ENCODE peak calls at places on chromosomes 16 and 17, in nine cellular contexts. E is AG09309, O is HAP-1, L is testis, I is right lobe of liver, N is fibroblast of lung, P is HL-60, C is fibroblast of mammary gland, S is esophagus squamous epithelium. D is an unnamed sample.

GRCh38 chr17:81328925-81329278 is 33.8 kb upstream of the SLC38A10 start:
- DNase-seq in E (no peak), O (no peak), L (no peak), I (no peak), N (peak), P (no peak), C (no peak), S (no peak), D (no peak)

GRCh38 chr16:4682616-4683254 is 10.6 kb upstream of the NUDT16L1 start:
- DNase-seq in E (no peak), O (peak), L (no peak), I (no peak), N (peak), P (peak), C (peak), S (no peak), D (peak)

GRCh38 chr17:57732062-57732461 is 13.0 kb downstream of the CCDC182 start:
- DNase-seq in E (no peak), O (no peak), L (peak), I (peak), N (no peak), P (no peak), C (no peak), S (no peak), D (no peak)

GRCh38 chr16:35102780-35103403 is 1643.5 kb downstream of the TP53TG3F start:
- DNase-seq in E (no peak), O (no peak), L (peak), I (no peak), N (no peak), P (no peak), C (no peak), S (no peak), D (peak)

GRCh38 chr17:50141750-50142119 is 8.7 kb downstream of the PPP1R9B start:
- DNase-seq in E (no peak), O (no peak), L (no peak), I (peak), N (no peak), P (no peak), C (no peak), S (no peak), D (no peak)

GRCh38 chr17:66542967-66543525 is 240.6 kb downstream of the PRKCA start:
- DNase-seq in E (no peak), O (peak), L (no peak), I (no peak), N (peak), P (no peak), C (peak), S (no peak), D (no peak)

GRCh38 chr17:61335105-61335844 is 64.4 kb upstream of the TBX2 start:
- DNase-seq in E (no peak), O (no peak), L (no peak), I (no peak), N (peak), P (no peak), C (peak), S (no peak), D (no peak)

GRCh38 chr17:42585353-42585752 is 7.8 kb upstream of the PSMC3IP start:
- DNase-seq in E (no peak), O (no peak), L (no peak), I (no peak), N (no peak), P (no peak), C (no peak), S (no peak), D (no peak)

GRCh38 chr16:50742521-50743150 is 750 bp downstream of the CYLD start:
- DNase-seq in E (no peak), O (no peak), L (no peak), I (no peak), N (peak), P (no peak), C (peak), S (no peak), D (no peak)

GRCh38 chr17:44314869-44315661 is 6.7 kb downstream of the RUNDC3A start:
- DNase-seq in E (no peak), O (peak), L (peak), I (no peak), N (no peak), P (no peak), C (no peak), S (no peak), D (peak)

GRCh38 chr16:79573881-79574280 is 26.7 kb downstream of the MAF start:
- DNase-seq in E (no peak), O (no peak), L (no peak), I (no peak), N (no peak), P (no peak), C (no peak), S (no peak), D (no peak)

GRCh38 chr17:14310584-14310983 is 9.7 kb downstream of the HS3ST3B1 start:
- DNase-seq in E (no peak), O (no peak), L (no peak), I (no peak), N (no peak), P (no peak), C (peak), S (no peak), D (no peak)

GRCh38 chr17:73316919-73317505 is 5.2 kb upstream of the CDC42EP4 start:
- DNase-seq in E (no peak), O (no peak), L (no peak), I (no peak), N (peak), P (no peak), C (peak), S (no peak), D (no peak)

DNA sequence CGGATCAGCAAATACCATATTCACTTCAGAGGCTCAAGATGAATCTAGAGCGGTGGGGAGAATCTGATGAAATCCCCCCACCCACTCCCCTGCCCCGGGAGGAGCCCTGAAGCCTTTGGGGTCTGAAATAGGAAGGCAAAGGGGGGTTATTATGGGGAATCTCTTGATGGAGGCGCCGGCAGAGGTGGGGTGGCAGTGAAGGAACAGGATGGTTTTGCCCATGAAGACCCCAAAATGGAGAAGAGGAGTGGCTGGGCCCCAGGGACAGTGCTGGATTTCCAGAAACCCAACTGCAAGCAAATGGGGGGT is 637 bp downstream of the WNT3 start:
- DNase-seq in E (no peak), O (no peak), L (no peak), I (no peak), N (no peak), P (no peak), C (no peak), S (no peak), D (no peak)
- H3K4me3 ChIP-seq in E (no peak), O (no peak), L (no peak), I (no peak), N (no peak), P (no peak), C (no peak), S (no peak), D (no peak)

GRCh38 chr17:27985306-27985705 is 57.2 kb upstream of the NLK start:
- DNase-seq in E (no peak), O (no peak), L (no peak), I (no peak), N (no peak), P (no peak), C (no peak), S (no peak), D (no peak)

GRCh38 chr17:27985736-27986394 is 56.6 kb upstream of the NLK start:
- DNase-seq in E (no peak), O (no peak), L (no peak), I (no peak), N (no peak), P (no peak), C (no peak), S (no peak), D (no peak)

GRCh38 chr17:27983853-27984252 is 58.6 kb upstream of the NLK start:
- DNase-seq in E (no peak), O (no peak), L (no peak), I (no peak), N (no peak), P (no peak), C (no peak), S (no peak), D (no peak)

GRCh38 chr17:27984816-27985215 is 57.7 kb upstream of the NLK start:
- DNase-seq in E (no peak), O (no peak), L (no peak), I (no peak), N (no peak), P (no peak), C (no peak), S (no peak), D (no peak)

DNA sequence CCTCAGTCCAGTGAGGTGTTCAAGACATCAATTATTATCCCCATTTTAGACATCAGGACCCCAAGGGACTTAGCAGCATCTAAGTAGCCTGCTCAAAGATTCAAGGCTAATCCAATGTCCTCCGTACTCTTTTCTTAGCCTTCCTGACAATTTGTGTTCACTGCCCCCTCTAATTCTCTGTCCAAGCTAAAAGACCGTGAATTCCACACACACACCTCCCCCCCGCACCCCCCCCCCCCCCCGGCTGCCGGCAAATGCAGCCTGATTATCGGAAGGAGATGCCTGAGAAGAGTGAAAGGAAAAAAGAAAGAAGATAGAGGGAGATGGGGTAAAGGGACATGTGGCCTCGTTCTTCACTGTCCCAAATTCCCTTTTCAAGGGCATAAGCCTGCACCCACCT is 58.1 kb upstream of the NLK start:
- DNase-seq in E (no peak), O (no peak), L (no peak), I (no peak), N (no peak), P (no peak), C (no peak), S (no peak), D (no peak)
- H3K4me3 ChIP-seq in E (no peak), O (no peak), L (no peak), I (no peak), N (no peak), P (no peak), C (no peak), S (no peak), D (no peak)

DNA sequence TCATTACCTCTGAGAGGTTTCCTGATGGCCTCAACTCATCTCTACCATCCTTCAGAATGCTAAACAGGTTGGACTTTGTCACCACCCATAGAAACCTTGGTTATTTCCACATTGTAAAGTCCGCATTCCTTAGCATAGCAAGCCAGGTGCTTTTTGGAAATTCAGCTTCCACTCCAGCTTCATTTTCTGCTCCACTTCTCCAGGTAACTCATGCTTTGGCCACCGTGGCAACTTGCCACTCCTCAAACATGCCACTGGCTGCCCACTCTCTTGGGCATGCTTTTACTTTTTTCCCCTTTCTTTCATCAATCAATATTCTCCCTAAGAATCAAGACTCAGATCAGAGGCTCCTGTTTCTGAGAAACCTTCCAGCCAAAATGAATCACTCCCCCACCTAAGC is 203.3 kb downstream of the CA10 start:
- DNase-seq in E (no peak), O (no peak), L (no peak), I (no peak), N (no peak), P (no peak), C (no peak), S (no peak), D (no peak)
- H3K4me3 ChIP-seq in E (no peak), O (no peak), L (no peak), I (no peak), N (no peak), P (no peak), C (no peak), S (no peak), D (no peak)

DNA sequence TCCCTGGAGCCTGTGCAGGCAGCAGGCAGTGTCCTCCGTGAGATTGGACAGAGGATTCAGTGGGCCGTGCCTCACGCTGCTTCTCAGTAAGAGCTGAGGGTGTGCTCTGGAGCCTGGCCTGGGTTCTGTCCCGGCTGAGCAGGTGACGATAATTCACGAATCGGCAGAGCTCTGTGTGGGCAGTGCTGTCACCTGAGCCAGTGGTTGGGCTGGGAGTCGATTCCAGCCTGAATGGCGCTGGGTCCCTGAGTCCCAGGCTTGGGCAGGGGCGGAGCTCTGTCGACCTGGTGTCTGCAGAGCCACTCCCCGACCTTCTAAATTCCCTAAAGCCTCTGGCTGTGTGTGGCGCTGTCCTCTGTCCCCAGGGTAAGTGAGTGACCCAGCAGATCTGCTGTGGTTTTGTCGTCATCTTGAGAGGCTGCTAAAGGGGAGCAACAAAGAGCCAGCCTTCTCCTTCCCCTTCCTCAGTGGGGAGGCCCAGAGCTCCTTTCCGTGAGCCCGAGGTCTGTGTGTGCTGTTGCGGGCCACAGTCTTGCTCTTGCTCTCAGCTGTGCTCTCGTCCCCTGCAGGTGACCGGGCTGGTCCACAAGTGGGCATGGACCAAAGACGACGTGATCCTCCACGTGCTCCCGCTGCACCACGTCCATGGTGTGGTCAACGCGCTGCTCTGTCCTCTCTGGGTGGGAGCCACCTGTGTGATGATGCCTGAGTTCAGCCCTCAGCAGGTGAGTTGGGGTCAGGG is 8.6 kb downstream of the ACSF3 start:
- DNase-seq in E (no peak), O (no peak), L (no peak), I (peak), N (no peak), P (no peak), C (no peak), S (no peak), D (no peak)
- H3K4me3 ChIP-seq in E (no peak), O (no peak), L (no peak), I (no peak), N (no peak), P (no peak), C (no peak), S (no peak), D (no peak)

GRCh38 chr16:30371248-30371816 is 1.0 kb upstream of the TBC1D10B start:
- DNase-seq in E (no peak), O (no peak), L (no peak), I (no peak), N (no peak), P (no peak), C (no peak), S (no peak), D (no peak)
- H3K4me3 ChIP-seq in E (peak), O (peak), L (peak), I (peak), N (peak), P (peak), C (peak), S (peak), D (peak)

GRCh38 chr16:57061084-57061905 is 31.1 kb upstream of the CPNE2 start:
- DNase-seq in E (no peak), O (no peak), L (peak), I (peak), N (peak), P (no peak), C (peak), S (no peak), D (no peak)
- H3K4me3 ChIP-seq in E (no peak), O (no peak), L (no peak), I (no peak), N (no peak), P (no peak), C (no peak), S (no peak), D (no peak)

GRCh38 chr16:27242398-27242797 is 26.2 kb downstream of the NSMCE1 start:
- DNase-seq in E (no peak), O (no peak), L (no peak), I (no peak), N (no peak), P (no peak), C (no peak), S (no peak), D (no peak)

GRCh38 chr16:27244363-27244755 is 24.2 kb downstream of the NSMCE1 start:
- DNase-seq in E (no peak), O (no peak), L (peak), I (no peak), N (no peak), P (no peak), C (no peak), S (no peak), D (no peak)

GRCh38 chr16:27241658-27242057 is 26.9 kb downstream of the NSMCE1 start:
- DNase-seq in E (no peak), O (no peak), L (peak), I (no peak), N (no peak), P (no peak), C (no peak), S (no peak), D (no peak)

GRCh38 chr16:27243725-27244362 is 24.7 kb downstream of the NSMCE1 start:
- DNase-seq in E (no peak), O (no peak), L (peak), I (no peak), N (no peak), P (no peak), C (no peak), S (no peak), D (no peak)

DNA sequence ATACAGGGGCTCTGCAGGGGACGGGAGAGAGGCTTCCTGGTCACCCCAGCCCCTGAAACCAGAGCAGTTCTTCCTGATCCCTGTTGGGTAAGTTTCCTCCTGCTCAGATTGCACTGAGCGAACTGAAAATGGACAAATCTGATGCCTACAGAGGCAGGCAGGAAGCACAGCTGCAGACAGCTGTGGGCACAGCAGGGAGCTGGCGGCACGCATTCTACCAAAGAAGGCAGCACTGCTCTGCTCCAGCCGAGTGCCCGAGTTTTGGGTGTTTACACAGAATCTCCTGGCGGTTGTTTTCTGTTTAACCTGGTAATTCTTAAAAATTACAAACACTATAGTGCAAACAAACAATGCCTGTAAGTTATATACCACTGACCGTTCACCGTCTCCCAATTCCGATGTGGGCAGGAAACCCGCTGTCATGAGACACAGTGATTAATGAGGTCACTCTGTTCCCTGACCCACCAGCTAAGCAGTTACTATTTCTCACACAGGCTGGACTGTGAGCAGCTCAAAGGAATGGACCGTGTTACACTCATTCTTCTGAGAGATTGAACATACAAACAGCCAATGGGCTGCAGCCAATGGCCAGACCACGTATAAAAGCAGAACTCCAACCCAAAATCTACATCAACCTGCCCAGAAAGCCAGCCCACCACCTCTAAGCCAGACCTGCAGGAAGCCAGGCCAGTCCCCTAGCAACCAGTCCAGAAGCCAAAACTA is 25.5 kb downstream of the NSMCE1 start:
- DNase-seq in E (peak), O (no peak), L (peak), I (no peak), N (peak), P (no peak), C (peak), S (no peak), D (no peak)
- H3K4me3 ChIP-seq in E (peak), O (no peak), L (no peak), I (no peak), N (peak), P (no peak), C (no peak), S (peak), D (no peak)

DNA sequence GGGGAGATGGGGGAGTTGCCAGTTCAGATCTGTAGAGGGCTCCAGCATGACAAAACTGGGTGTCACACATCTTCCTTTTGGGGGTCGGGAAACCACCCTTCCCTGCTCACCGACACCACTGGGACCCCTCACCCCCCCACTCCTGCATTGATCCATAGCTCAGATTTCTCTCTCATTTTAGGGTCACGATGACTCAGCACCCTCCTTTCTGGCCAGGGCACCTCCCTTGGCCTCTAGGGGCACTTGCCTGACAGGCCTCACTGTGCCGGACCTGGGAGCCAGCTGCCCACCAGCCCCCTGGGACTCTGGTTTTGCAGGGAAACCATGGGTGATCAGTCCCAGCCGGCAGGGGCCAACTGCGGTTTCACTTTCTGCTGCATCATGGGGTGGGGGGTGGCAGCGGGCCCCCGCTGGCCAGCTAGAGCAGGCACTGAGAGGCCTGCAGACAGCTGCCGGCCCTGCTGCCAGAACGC is 239.4 kb downstream of the MRTFB start:
- DNase-seq in E (no peak), O (no peak), L (no peak), I (no peak), N (peak), P (no peak), C (peak), S (no peak), D (no peak)
- H3K4me3 ChIP-seq in E (no peak), O (no peak), L (no peak), I (no peak), N (peak), P (no peak), C (no peak), S (peak), D (no peak)

D was measured in NT2/D1.